ENCODE peak calls at places on chromosomes 4 and X, in four cellular contexts. B is endodermal cell, P is AG08396, Z is LNCaP clone FGC. K is an unnamed sample.

GRCh38 chr4:47499705-47500104 is 14.6 kb downstream of the ATP10D start:
- DNase-seq in P (no peak), Z (no peak), B (no peak), K (no peak)

GRCh38 chr4:140116442-140117104 is 37.4 kb downstream of the MAML3 start:
- DNase-seq in B (no peak), Z (no peak), P (no peak), K (no peak)

GRCh38 chr4:20422398-20422797 is 170.7 kb downstream of the SLIT2 start:
- DNase-seq in B (peak; percentile 91), Z (peak; percentile 57), P (peak; percentile 36), K (peak; percentile 71)

GRCh38 chr4:176883681-176884418 is 91.1 kb upstream of the VEGFC start:
- DNase-seq in B (no peak), P (peak; percentile 30), Z (no peak), K (no peak)

GRCh38 chrX:31423575-31424284 is 351.9 kb upstream of the FTHL17 start:
- DNase-seq in P (peak; percentile 5), B (peak; percentile 65), Z (peak; percentile 27), K (peak; percentile 60)

GRCh38 chrX:19443886-19444530 is 71.3 kb downstream of the MAP3K15 start:
- DNase-seq in B (no peak), Z (no peak), P (no peak), K (no peak)

GRCh38 chr4:112604590-112604989 is 32.1 kb downstream of the ZGRF1 start:
- DNase-seq in Z (peak; percentile 17), B (peak; percentile 74), P (peak; percentile 63), K (peak; percentile 72)

GRCh38 chr4:137768196-137768595 is 235.9 kb upstream of the PCDH18 start:
- DNase-seq in B (no peak), P (no peak), Z (no peak), K (no peak)

GRCh38 chrX:12360389-12360788 is 222.1 kb downstream of the FRMPD4 start:
- DNase-seq in P (no peak), Z (no peak), B (no peak), K (no peak)

GRCh38 chr4:184950926-184951325 is 67.4 kb upstream of the HELT start:
- DNase-seq in Z (no peak), P (no peak), B (peak; percentile 45), K (no peak)

GRCh38 chr4:72351521-72351920 is 217.5 kb downstream of the ADAMTS3 start:
- DNase-seq in B (no peak), P (no peak), Z (peak; percentile 83), K (no peak)

GRCh38 chr4:158410272-158410671 is 111.4 kb upstream of the RXFP1 start:
- DNase-seq in Z (peak; percentile 11), B (no peak), P (peak; percentile 46), K (peak; percentile 5)

GRCh38 chr4:133623847-133624246 is 474.8 kb downstream of the PCDH10 start:
- DNase-seq in Z (no peak), P (no peak), B (no peak), K (no peak)

GRCh38 chrX:281166-281999 is at the start of gene PLCXD1:
- DNase-seq in P (no peak), B (peak; percentile 97), Z (no peak), K (peak; percentile 92)

GRCh38 chrX:100864967-100865366 is 9.2 kb downstream of the NOX1 start:
- DNase-seq in Z (no peak), P (peak; percentile 26), B (no peak), K (no peak)

GRCh38 chrX:110425222-110425621 is 66.6 kb downstream of the RTL9 start:
- DNase-seq in P (no peak), B (no peak), Z (no peak), K (no peak)

GRCh38 chr4:47741200-47741599 is 96.7 kb downstream of the CORIN start:
- DNase-seq in B (no peak), P (no peak), Z (no peak), K (no peak)

GRCh38 chr4:116361782-116362181 is 723.6 kb downstream of the TRAM1L1 start:
- DNase-seq in B (no peak), Z (no peak), P (no peak), K (no peak)

GRCh38 chr4:139761461-139761860 is 95.8 kb downstream of the MGST2 start:
- DNase-seq in B (peak; percentile 68), Z (no peak), P (peak; percentile 31), K (no peak)

GRCh38 chr4:67545996-67546356 is 673 bp upstream of the CENPC start:
- DNase-seq in P (no peak), B (no peak), Z (no peak), K (no peak)

GRCh38 chr4:6674500-6675149 is 19.1 kb upstream of the S100P start:
- DNase-seq in Z (no peak), P (no peak), B (peak; percentile 73), K (peak; percentile 40)

GRCh38 chrX:18793601-18794089 is 86.2 kb downstream of the PPEF1 start:
- DNase-seq in B (peak; percentile 46), Z (no peak), P (no peak), K (peak; percentile 77)

GRCh38 chrX:112211459-112211858 is 128.9 kb upstream of the TRPC5 start:
- DNase-seq in B (no peak), P (no peak), Z (no peak), K (no peak)

GRCh38 chrX:129738466-129739308 is at the start of gene XPNPEP2:
- DNase-seq in B (peak; percentile 59), P (peak; percentile 39), Z (no peak), K (peak; percentile 44)

GRCh38 chr4:165612936-165613335 is 234.1 kb downstream of the CPE start:
- DNase-seq in B (peak; percentile 73), Z (no peak), P (no peak), K (no peak)

GRCh38 chr4:107035711-107036601 is at the start of gene DKK2:
- DNase-seq in B (peak; percentile 67), Z (no peak), P (peak; percentile 18), K (peak; percentile 66)

GRCh38 chr4:52192697-52193096 is 141.6 kb downstream of the SPATA18 start:
- DNase-seq in Z (no peak), B (no peak), P (no peak), K (peak; percentile 7)

GRCh38 chr4:154985673-154986072 is 204.6 kb downstream of the RBM46 start:
- DNase-seq in P (no peak), B (no peak), Z (no peak), K (no peak)

GRCh38 chr4:30945586-30945985 is 225.4 kb downstream of the PCDH7 start:
- DNase-seq in P (no peak), Z (no peak), B (peak; percentile 51), K (no peak)

GRCh38 chrX:111375747-111376146 is 36.2 kb downstream of the DCX start:
- DNase-seq in B (no peak), P (no peak), Z (no peak), K (peak; percentile 66)

GRCh38 chr4:90960840-90961239 is 833.6 kb downstream of the CCSER1 start:
- DNase-seq in B (no peak), Z (no peak), P (no peak), K (no peak)

GRCh38 chrX:115311666-115312065 is 22.2 kb downstream of the LUZP4 start:
- DNase-seq in P (no peak), Z (no peak), B (peak; percentile 96), K (peak; percentile 88)

GRCh38 chr4:139943277-139943676 is 210.7 kb downstream of the MAML3 start:
- DNase-seq in Z (no peak), P (no peak), B (peak; percentile 79), K (peak; percentile 74)

GRCh38 chr4:158327525-158327924 is 117.2 kb downstream of the TMEM144 start:
- DNase-seq in Z (peak; percentile 49), P (no peak), B (peak; percentile 71), K (peak; percentile 42)